ENCODE peak calls at places on chromosome 20, in five cellular contexts. X is K562, M is IMR-90, Y is SK-N-SH, W is A549. G is an unnamed sample.

GRCh38 chr20:19730716-19731115 is 27.3 kb upstream of the RIN2 start:
- DNase-seq in X (no peak), M (no peak), Y (no peak), W (no peak), G (no peak)

GRCh38 chr20:1823421-1823892 is 71.8 kb upstream of the SIRPA start:
- DNase-seq in X (no peak), M (no peak), Y (no peak), W (no peak), G (no peak)

GRCh38 chr20:50562262-50562701 is 52.1 kb downstream of the PTPN1 start:
- DNase-seq in X (no peak), M (no peak), Y (no peak), W (no peak), G (no peak)

GRCh38 chr20:60694763-60695162 is 557.3 kb upstream of the CDH4 start:
- DNase-seq in X (no peak), M (peak; percentile 47), Y (no peak), W (no peak), G (no peak)

GRCh38 chr20:61731363-61732181 is 334.1 kb downstream of the TAF4 start:
- DNase-seq in X (no peak), M (peak; percentile 72), Y (no peak), W (peak; percentile 28), G (no peak)

GRCh38 chr20:23856226-23856625 is 23.3 kb downstream of the CST5 start:
- DNase-seq in X (no peak), M (no peak), Y (no peak), W (no peak), G (no peak)

GRCh38 chr20:15708984-15709598 is 864.2 kb downstream of the KIF16B start:
- DNase-seq in X (peak; percentile 39), M (no peak), Y (peak; percentile 39), W (peak; percentile 59), G (no peak)

GRCh38 chr20:4812216-4812615 is 90.5 kb downstream of the PRND start:
- DNase-seq in X (no peak), M (no peak), Y (no peak), W (no peak), G (no peak)

GRCh38 chr20:347640-348484 is 951 bp downstream of the NRSN2 start:
- DNase-seq in X (peak; percentile 96), M (peak; percentile 90), Y (peak; percentile 100), W (peak; percentile 97), G (peak; percentile 64)

GRCh38 chr20:1528811-1529210 is 28.7 kb downstream of the SIRPD start:
- DNase-seq in X (no peak), M (peak; percentile 8), Y (no peak), W (no peak), G (no peak)

GRCh38 chr20:11274137-11274536 is 600.3 kb upstream of the JAG1 start:
- DNase-seq in X (peak; percentile 3), M (peak; percentile 79), Y (peak; percentile 67), W (peak; percentile 86), G (no peak)

GRCh38 chr20:21548390-21549035 is 34.6 kb upstream of the NKX2-2 start:
- DNase-seq in X (no peak), M (no peak), Y (no peak), W (no peak), G (peak; percentile 46)

GRCh38 chr20:17635846-17636245 is 46.2 kb downstream of the RRBP1 start:
- DNase-seq in X (no peak), M (peak; percentile 25), Y (no peak), W (no peak), G (no peak)

GRCh38 chr20:38559764-38560163 is 21.2 kb upstream of the ADIG start:
- DNase-seq in X (no peak), M (peak; percentile 13), Y (no peak), W (no peak), G (no peak)

GRCh38 chr20:36830791-36831691 is 44.9 kb upstream of the TLDC2 start:
- DNase-seq in X (no peak), M (peak; percentile 23), Y (peak; percentile 61), W (no peak), G (no peak)

GRCh38 chr20:48703511-48704219 is 124.1 kb downstream of the PREX1 start:
- DNase-seq in X (no peak), M (no peak), Y (no peak), W (no peak), G (no peak)

GRCh38 chr20:23926941-23927872 is 47.7 kb upstream of the CST5 start:
- DNase-seq in X (no peak), M (no peak), Y (peak; percentile 34), W (no peak), G (no peak)

GRCh38 chr20:12592756-12593155 is 416.0 kb upstream of the SPTLC3 start:
- DNase-seq in X (no peak), M (no peak), Y (no peak), W (no peak), G (no peak)

GRCh38 chr20:21395666-21396044 is 1.7 kb downstream of the NKX2-4 start:
- DNase-seq in X (no peak), M (no peak), Y (no peak), W (no peak), G (no peak)

DNA sequence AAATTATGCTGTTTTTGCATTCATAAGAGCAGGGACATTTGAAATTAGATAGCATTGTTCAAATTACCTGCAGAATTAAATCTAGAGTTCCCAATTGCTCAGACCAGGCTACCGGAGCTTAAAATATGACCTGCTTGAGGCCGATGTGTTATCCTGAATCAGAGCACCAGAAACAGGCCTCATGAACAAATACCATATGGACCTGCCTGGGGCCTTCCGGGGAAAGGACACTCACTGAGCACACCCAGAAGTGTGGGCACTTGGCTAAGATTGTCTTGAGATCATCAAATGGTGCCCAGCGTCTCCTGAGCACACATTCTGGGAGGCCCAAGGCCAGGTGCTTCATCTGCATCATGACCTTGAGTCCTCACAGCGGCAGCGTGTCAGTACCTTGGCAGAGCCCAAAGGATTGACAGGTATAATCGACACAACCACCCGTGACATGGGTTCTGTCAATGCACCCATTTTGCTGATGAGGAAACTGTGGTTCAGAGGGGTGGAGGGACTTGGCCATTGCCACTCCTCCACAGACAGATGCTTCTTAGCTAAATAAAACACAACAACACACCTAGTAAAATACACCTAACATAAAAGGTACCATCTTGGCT is 41.3 kb downstream of the APCDD1L start:
- DNase-seq in X (no peak), M (no peak), Y (peak; percentile 58), W (no peak), G (no peak)
- TF ChIP-seq RCOR1 in X (no peak), M (no peak), Y (no peak), W (no peak), G (no peak)

GRCh38 chr20:53890434-53891305 is 179.7 kb downstream of the BCAS1 start:
- DNase-seq in X (no peak), M (no peak), Y (no peak), W (no peak), G (no peak)
- TF ChIP-seq RCOR1 in X (no peak), M (no peak), Y (no peak), W (no peak), G (no peak)

GRCh38 chr20:56630506-56631317 is 1.6 kb downstream of the TFAP2C start:
- DNase-seq in X (no peak), M (no peak), Y (peak; percentile 28), W (peak; percentile 50), G (no peak)
- TF ChIP-seq RCOR1 in X (no peak), M (no peak), Y (no peak), W (no peak), G (no peak)

GRCh38 chr20:25220810-25221591 is 25.5 kb downstream of the ENTPD6 start:
- DNase-seq in X (no peak), M (no peak), Y (no peak), W (no peak), G (no peak)

GRCh38 chr20:25223179-25223661 is 24.7 kb upstream of the PYGB start:
- DNase-seq in X (peak; percentile 81), M (peak; percentile 97), Y (no peak), W (peak; percentile 92), G (no peak)

GRCh38 chr20:25220021-25220730 is 24.7 kb downstream of the ENTPD6 start:
- DNase-seq in X (peak; percentile 15), M (no peak), Y (peak; percentile 66), W (no peak), G (no peak)

GRCh38 chr20:25222461-25223178 is 25.3 kb upstream of the PYGB start:
- DNase-seq in X (no peak), M (no peak), Y (no peak), W (no peak), G (no peak)

GRCh38 chr20:25221592-25222460 is 26.1 kb upstream of the PYGB start:
- DNase-seq in X (no peak), M (no peak), Y (no peak), W (no peak), G (no peak)
- TF ChIP-seq RCOR1 in X (no peak), M (no peak), Y (no peak), W (no peak), G (no peak)

DNA sequence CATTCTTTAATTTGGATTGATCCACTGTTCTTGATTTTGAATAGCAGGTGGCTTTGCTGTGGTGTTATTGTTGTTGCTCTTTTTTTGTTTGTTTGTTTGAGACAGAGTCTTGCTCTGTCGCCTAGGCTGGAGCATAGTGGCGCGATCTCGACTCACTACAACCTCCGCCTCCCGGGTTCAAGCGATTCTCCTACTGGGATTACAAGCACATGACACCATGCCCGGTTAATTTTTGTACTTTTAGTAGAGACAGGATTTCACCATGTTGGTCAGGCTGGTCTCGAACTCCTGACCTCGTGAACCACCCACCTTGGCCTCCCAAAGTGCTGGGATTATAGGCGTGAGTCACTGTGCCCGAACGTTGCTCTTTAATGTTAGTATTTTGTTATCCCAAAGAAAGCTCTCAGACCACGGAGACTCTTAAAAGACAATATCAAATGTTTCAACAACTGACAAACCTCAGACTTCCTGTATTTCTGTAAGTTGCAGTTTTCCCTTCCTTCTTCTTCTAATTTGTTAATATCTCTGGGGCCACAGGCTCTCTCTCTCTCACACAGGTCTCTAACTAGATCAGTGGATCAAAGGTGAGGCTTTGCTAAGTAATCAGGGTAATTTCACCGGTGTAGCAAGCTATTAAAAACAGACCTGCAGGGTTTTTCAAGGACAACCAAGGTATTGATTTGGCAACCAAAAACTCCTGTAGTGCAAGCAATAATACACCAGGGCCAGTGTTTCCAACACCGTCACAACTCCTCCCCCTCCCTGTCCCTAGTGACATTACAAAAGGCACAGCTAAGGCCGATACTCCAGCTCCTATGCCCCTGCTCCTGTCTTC is 48.8 kb upstream of the ZNF217 start:
- DNase-seq in X (peak; percentile 87), M (peak; percentile 50), Y (no peak), W (peak; percentile 90), G (no peak)
- TF ChIP-seq RCOR1 in X (no peak), M (no peak), Y (no peak), W (no peak), G (no peak)